ENCODE peak calls at places on chromosome 19, in five cellular contexts. F is HEK293T, H is activated gamma-delta T cell treated with Interleukin-2 at 50 U/mL for 16 hours, Z is kidney glomerular epithelial cell, D is LoVo. U is an unnamed sample.

GRCh38 chr19:11115895-11116446 is 26.7 kb downstream of the LDLR start:
- DNase-seq in F (no peak), H (no peak), Z (no peak), D (no peak), U (no peak)

GRCh38 chr19:2791876-2792275 is 6.6 kb downstream of the THOP1 start:
- DNase-seq in F (no peak), H (no peak), Z (no peak), D (no peak), U (no peak)

GRCh38 chr19:50772408-50773311 is 2.4 kb downstream of the GPR32 start:
- DNase-seq in F (no peak), H (no peak), Z (no peak), D (no peak), U (no peak)

GRCh38 chr19:50817941-50818858 is 5.4 kb downstream of the KLK1 start:
- DNase-seq in F (peak), H (no peak), Z (no peak), D (peak), U (peak)

GRCh38 chr19:2059422-2060201 is 8.6 kb upstream of the MKNK2 start:
- DNase-seq in F (no peak), H (no peak), Z (peak), D (peak), U (peak)

GRCh38 chr19:28519950-28520861 is 692.7 kb downstream of the UQCRFS1 start:
- DNase-seq in F (no peak), H (no peak), Z (peak), D (no peak), U (no peak)

GRCh38 chr19:24159707-24160106 is 72.7 kb downstream of the ZNF254 start:
- DNase-seq in F (peak), H (no peak), Z (no peak), D (no peak), U (peak)

GRCh38 chr19:13804830-13805683 is 9.8 kb downstream of the ZSWIM4 start:
- DNase-seq in F (no peak), H (no peak), Z (no peak), D (no peak), U (peak)

GRCh38 chr19:41431426-41432386 is 4.5 kb upstream of the B3GNT8 start:
- DNase-seq in F (no peak), H (no peak), Z (no peak), D (no peak), U (no peak)

GRCh38 chr19:44662686-44663085 is 8.6 kb upstream of the CEACAM19 start:
- DNase-seq in F (no peak), H (no peak), Z (no peak), D (no peak), U (no peak)

GRCh38 chr19:2734589-2735288 is 5.1 kb downstream of the SLC39A3 start:
- DNase-seq in F (no peak), H (no peak), Z (no peak), D (no peak), U (no peak)

GRCh38 chr19:3636962-3637361 is 10.4 kb upstream of the CACTIN start:
- DNase-seq in F (no peak), H (no peak), Z (no peak), D (no peak), U (no peak)

GRCh38 chr19:35404879-35405622 is 34.2 kb downstream of the GPR42 start:
- DNase-seq in F (no peak), H (no peak), Z (no peak), D (no peak), U (no peak)

GRCh38 chr19:35030257-35031071 is at the start of gene SCN1B:
- DNase-seq in F (peak), H (peak), Z (no peak), D (peak), U (peak)

GRCh38 chr19:46927106-46927505 is 66.3 kb downstream of the ARHGAP35 start:
- DNase-seq in F (no peak), H (no peak), Z (no peak), D (no peak), U (no peak)

GRCh38 chr19:35560271-35560670 is 3.2 kb downstream of the ATP4A start:
- DNase-seq in F (no peak), H (no peak), Z (no peak), D (no peak), U (no peak)

GRCh38 chr19:35260694-35261304 is 8.0 kb upstream of the USF2 start:
- DNase-seq in F (no peak), H (no peak), Z (no peak), D (no peak), U (no peak)

GRCh38 chr19:40811478-40812341 is 12.7 kb downstream of the EGLN2 start:
- DNase-seq in F (no peak), H (no peak), Z (no peak), D (no peak), U (peak)

GRCh38 chr19:34253711-34254551 is 423 bp upstream of the GARRE1 start:
- DNase-seq in F (no peak), H (no peak), Z (no peak), D (no peak), U (peak)

GRCh38 chr19:6223461-6224307 is 56.1 kb downstream of the MLLT1 start:
- DNase-seq in F (no peak), H (no peak), Z (no peak), D (no peak), U (no peak)

GRCh38 chr19:52138614-52139290 is 986 bp downstream of the ZNF616 start:
- DNase-seq in F (peak), H (peak), Z (peak), D (peak), U (peak)

GRCh38 chr19:13026478-13026999 is 31.3 kb downstream of the NFIX start:
- DNase-seq in F (no peak), H (no peak), Z (peak), D (peak), U (peak)

GRCh38 chr19:18928018-18928805 is 8.7 kb downstream of the DDX49 start:
- DNase-seq in F (no peak), H (no peak), Z (no peak), D (no peak), U (no peak)

GRCh38 chr19:53045536-53045935 is 996 bp downstream of the ERVV-2 start:
- DNase-seq in F (no peak), H (no peak), Z (no peak), D (no peak), U (no peak)

GRCh38 chr19:40690699-40691420 is 409 bp upstream of the NUMBL start:
- DNase-seq in F (peak), H (peak), Z (peak), D (peak), U (peak)

GRCh38 chr19:45147835-45148676 is 12.7 kb downstream of the NKPD1 start:
- DNase-seq in F (no peak), H (no peak), Z (no peak), D (no peak), U (no peak)

GRCh38 chr19:55146078-55146647 is 2.8 kb downstream of the TNNT1 start:
- DNase-seq in F (peak), H (no peak), Z (no peak), D (peak), U (peak)

GRCh38 chr19:2527171-2527570 is 51.2 kb downstream of the GADD45B start:
- DNase-seq in F (no peak), H (no peak), Z (no peak), D (no peak), U (no peak)

GRCh38 chr19:38362076-38362945 is 12.1 kb upstream of the PSMD8 start:
- DNase-seq in F (peak), H (peak), Z (peak), D (peak), U (peak)

GRCh38 chr19:49084206-49085019 is 838 bp upstream of the SNRNP70 start:
- DNase-seq in F (no peak), H (no peak), Z (no peak), D (no peak), U (no peak)

GRCh38 chr19:47697863-47698609 is 15.2 kb upstream of the EHD2 start:
- DNase-seq in F (peak), H (peak), Z (peak), D (peak), U (peak)

GRCh38 chr19:54026656-54027055 is 35.2 kb downstream of the CACNG6 start:
- DNase-seq in F (no peak), H (no peak), Z (no peak), D (no peak), U (no peak)

GRCh38 chr19:22526661-22527272 is 104.6 kb upstream of the ZNF98 start:
- DNase-seq in F (no peak), H (no peak), Z (no peak), D (no peak), U (no peak)

GRCh38 chr19:41564515-41565383 is 11.2 kb upstream of the CEACAM21 start:
- DNase-seq in F (no peak), H (no peak), Z (no peak), D (no peak), U (no peak)

U was measured in NCI-H526.